ENCODE peak calls at places on chromosome 5, in ten cellular contexts. F is stimulated activated CD4-positive, alpha-beta T cell treated with anti-CD3 and anti-CD28 coated beads, Interleukin-15, amount 100 ng/mL, for 1 hour; P is amniotic stem cell; J is globus pallidus; I is chondrocyte; X is DND-41; E is neural progenitor cell; D is choroid plexus epithelial cell; T is pancreas; U is iPS DF 6.9. L is an unnamed sample.

GRCh38 chr5:118968406-118968911 is 19.9 kb downstream of the DTWD2 start:
- DNase-seq in F (no peak), J (no peak), E (no peak), U (no peak), P (no peak), T (no peak), D (no peak), I (no peak), X (no peak), L (no peak)

GRCh38 chr5:95935553-95936100 is 26.0 kb downstream of the ELL2 start:
- DNase-seq in U (no peak), F (no peak), D (no peak), P (no peak), T (no peak), J (no peak), I (no peak), E (no peak), X (no peak), L (no peak)

GRCh38 chr5:122751293-122751753 is 23.6 kb upstream of the SNX2 start:
- DNase-seq in U (no peak), F (no peak), E (no peak), J (no peak), P (no peak), X (no peak), D (peak; percentile 82), I (no peak), T (no peak), L (no peak)

GRCh38 chr5:178421699-178422399 is 168.3 kb downstream of the COL23A1 start:
- DNase-seq in P (no peak), E (no peak), F (no peak), D (no peak), X (peak; percentile 2), U (no peak), I (no peak), T (no peak), J (no peak), L (no peak)

GRCh38 chr5:81856948-81857928 is 106.3 kb upstream of the SSBP2 start:
- DNase-seq in T (peak; percentile 81), U (no peak), J (peak; percentile 85), X (peak; percentile 45), P (no peak), I (no peak), E (peak; percentile 52), D (peak; percentile 15), F (no peak), L (no peak)

GRCh38 chr5:67880876-67881275 is 334.7 kb upstream of the PIK3R1 start:
- DNase-seq in I (no peak), D (no peak), U (no peak), E (peak; percentile 13), P (no peak), T (no peak), J (no peak), X (no peak), F (no peak), L (no peak)

GRCh38 chr5:52580921-52581320 is 206.8 kb upstream of the ITGA1 start:
- DNase-seq in U (no peak), J (no peak), D (peak; percentile 92), X (no peak), P (no peak), E (no peak), F (no peak), I (no peak), T (no peak), L (peak; percentile 5)

GRCh38 chr5:148972958-148973357 is 89.9 kb downstream of the SH3TC2 start:
- DNase-seq in T (no peak), E (no peak), F (no peak), X (no peak), U (no peak), J (no peak), P (peak; percentile 84), D (peak; percentile 62), I (no peak), L (peak; percentile 88)

GRCh38 chr5:76831108-76831447 is 12.2 kb downstream of the F2RL1 start:
- DNase-seq in P (no peak), E (peak; percentile 46), J (no peak), I (no peak), F (no peak), T (no peak), D (peak; percentile 77), X (no peak), U (no peak), L (peak; percentile 27)

GRCh38 chr5:59342181-59342580 is 551.3 kb downstream of the PDE4D start:
- DNase-seq in E (no peak), J (no peak), I (no peak), D (peak; percentile 64), U (no peak), F (no peak), X (no peak), P (no peak), T (no peak), L (no peak)

GRCh38 chr5:135182675-135183074 is 148.6 kb upstream of the PITX1 start:
- DNase-seq in X (no peak), D (no peak), F (no peak), U (no peak), P (no peak), T (no peak), I (no peak), E (no peak), J (no peak), L (no peak)

GRCh38 chr5:123066016-123066415 is 23.0 kb upstream of the PRDM6 start:
- DNase-seq in E (no peak), D (no peak), F (no peak), U (no peak), I (no peak), J (no peak), T (no peak), X (no peak), P (no peak), L (no peak)

GRCh38 chr5:139767960-139768359 is 27.6 kb upstream of the PSD2 start:
- DNase-seq in I (no peak), F (no peak), P (no peak), E (no peak), X (no peak), J (no peak), D (no peak), U (no peak), T (peak; percentile 80), L (no peak)

GRCh38 chr5:133111299-133111698 is 59.5 kb downstream of the HSPA4 start:
- DNase-seq in E (peak; percentile 89), P (peak; percentile 76), I (no peak), U (peak; percentile 85), X (peak; percentile 80), T (peak; percentile 92), J (peak; percentile 72), D (peak; percentile 91), F (peak; percentile 76), L (peak; percentile 90)

GRCh38 chr5:16713386-16713928 is 96.7 kb upstream of the RETREG1 start:
- DNase-seq in X (no peak), P (no peak), U (no peak), J (peak; percentile 61), D (peak; percentile 66), I (no peak), E (peak; percentile 96), T (no peak), F (no peak), L (peak; percentile 68)

GRCh38 chr5:111755942-111756353 is 1.0 kb downstream of the NREP start:
- DNase-seq in I (no peak), T (no peak), P (no peak), F (no peak), D (peak; percentile 67), J (no peak), U (no peak), E (peak; percentile 34), X (no peak), L (peak; percentile 59)

GRCh38 chr5:139919308-139919707 is 123.7 kb downstream of the PSD2 start:
- DNase-seq in X (no peak), P (no peak), I (no peak), E (no peak), D (peak; percentile 43), F (no peak), J (no peak), U (no peak), T (no peak), L (no peak)

L was measured in AG08395.